ENCODE peak calls at places on chromosomes 1 and 21, in seven cellular contexts. One of them, this sample, is unnamed.

GRCh38 chr1:156786640-156787039 is 19.3 kb downstream of the PRCC start:
- DNase-seq in NCI-H345: no peak
- DNase-seq in AG08396: no peak
- DNase-seq in activated CD4-positive, alpha-beta T cell treated with anti-CD3 and anti-CD28 coated beads, Interleukin-2, amount 10 ng/mL, durations not matched to agents 7 days and 5 days: no peak
- DNase-seq in T-helper 2 cell: no peak
- DNase-seq in HTR-8/SVneo: no peak
- DNase-seq in mesendoderm: no peak
- DNase-seq in this sample: no peak

GRCh38 chr1:36339215-36339614 is 15.8 kb upstream of the EVA1B start:
- DNase-seq in HTR-8/SVneo: no peak
- DNase-seq in AG08396: no peak
- DNase-seq in mesendoderm: no peak
- DNase-seq in activated CD4-positive, alpha-beta T cell treated with anti-CD3 and anti-CD28 coated beads, Interleukin-2, amount 10 ng/mL, durations not matched to agents 7 days and 5 days: no peak
- DNase-seq in T-helper 2 cell: no peak
- DNase-seq in NCI-H345: no peak
- DNase-seq in this sample: no peak

GRCh38 chr1:172704003-172704402 is 45.1 kb downstream of the FASLG start:
- DNase-seq in HTR-8/SVneo: no peak
- DNase-seq in T-helper 2 cell: no peak
- DNase-seq in activated CD4-positive, alpha-beta T cell treated with anti-CD3 and anti-CD28 coated beads, Interleukin-2, amount 10 ng/mL, durations not matched to agents 7 days and 5 days: peak
- DNase-seq in AG08396: no peak
- DNase-seq in NCI-H345: no peak
- DNase-seq in mesendoderm: no peak
- DNase-seq in this sample: no peak

GRCh38 chr1:53104289-53104913 is 38.0 kb downstream of the SLC1A7 start:
- DNase-seq in NCI-H345: no peak
- DNase-seq in HTR-8/SVneo: no peak
- DNase-seq in mesendoderm: peak
- DNase-seq in T-helper 2 cell: no peak
- DNase-seq in activated CD4-positive, alpha-beta T cell treated with anti-CD3 and anti-CD28 coated beads, Interleukin-2, amount 10 ng/mL, durations not matched to agents 7 days and 5 days: no peak
- DNase-seq in AG08396: no peak
- DNase-seq in this sample: peak

GRCh38 chr1:176102243-176102642 is 104.8 kb downstream of the COP1 start:
- DNase-seq in T-helper 2 cell: no peak
- DNase-seq in HTR-8/SVneo: no peak
- DNase-seq in NCI-H345: no peak
- DNase-seq in mesendoderm: peak
- DNase-seq in AG08396: no peak
- DNase-seq in activated CD4-positive, alpha-beta T cell treated with anti-CD3 and anti-CD28 coated beads, Interleukin-2, amount 10 ng/mL, durations not matched to agents 7 days and 5 days: no peak
- DNase-seq in this sample: no peak

GRCh38 chr21:29187939-29188338 is 57.5 kb downstream of the MAP3K7CL start:
- DNase-seq in AG08396: peak
- DNase-seq in mesendoderm: no peak
- DNase-seq in NCI-H345: no peak
- DNase-seq in activated CD4-positive, alpha-beta T cell treated with anti-CD3 and anti-CD28 coated beads, Interleukin-2, amount 10 ng/mL, durations not matched to agents 7 days and 5 days: no peak
- DNase-seq in T-helper 2 cell: no peak
- DNase-seq in HTR-8/SVneo: no peak
- DNase-seq in this sample: no peak

GRCh38 chr1:11521605-11522399 is 42.8 kb downstream of the DISP3 start:
- DNase-seq in NCI-H345: no peak
- DNase-seq in HTR-8/SVneo: no peak
- DNase-seq in activated CD4-positive, alpha-beta T cell treated with anti-CD3 and anti-CD28 coated beads, Interleukin-2, amount 10 ng/mL, durations not matched to agents 7 days and 5 days: no peak
- DNase-seq in mesendoderm: no peak
- DNase-seq in T-helper 2 cell: no peak
- DNase-seq in AG08396: no peak
- DNase-seq in this sample: no peak

GRCh38 chr1:47208374-47208850 is 18.6 kb upstream of the PDZK1IP1 start:
- DNase-seq in NCI-H345: no peak
- DNase-seq in activated CD4-positive, alpha-beta T cell treated with anti-CD3 and anti-CD28 coated beads, Interleukin-2, amount 10 ng/mL, durations not matched to agents 7 days and 5 days: no peak
- DNase-seq in AG08396: no peak
- DNase-seq in mesendoderm: no peak
- DNase-seq in T-helper 2 cell: no peak
- DNase-seq in HTR-8/SVneo: no peak
- DNase-seq in this sample: no peak

GRCh38 chr1:219837994-219838294 is 90.4 kb downstream of the SLC30A10 start:
- DNase-seq in mesendoderm: no peak
- DNase-seq in HTR-8/SVneo: no peak
- DNase-seq in activated CD4-positive, alpha-beta T cell treated with anti-CD3 and anti-CD28 coated beads, Interleukin-2, amount 10 ng/mL, durations not matched to agents 7 days and 5 days: no peak
- DNase-seq in AG08396: no peak
- DNase-seq in T-helper 2 cell: no peak
- DNase-seq in NCI-H345: no peak
- DNase-seq in this sample: no peak

GRCh38 chr1:30277415-30277814 is 446.0 kb downstream of the MATN1 start:
- DNase-seq in mesendoderm: no peak
- DNase-seq in HTR-8/SVneo: no peak
- DNase-seq in T-helper 2 cell: no peak
- DNase-seq in activated CD4-positive, alpha-beta T cell treated with anti-CD3 and anti-CD28 coated beads, Interleukin-2, amount 10 ng/mL, durations not matched to agents 7 days and 5 days: no peak
- DNase-seq in NCI-H345: no peak
- DNase-seq in AG08396: no peak
- DNase-seq in this sample: no peak

GRCh38 chr1:224168859-224169380 is 14.1 kb upstream of the DEGS1 start:
- DNase-seq in activated CD4-positive, alpha-beta T cell treated with anti-CD3 and anti-CD28 coated beads, Interleukin-2, amount 10 ng/mL, durations not matched to agents 7 days and 5 days: peak
- DNase-seq in HTR-8/SVneo: no peak
- DNase-seq in AG08396: peak
- DNase-seq in T-helper 2 cell: no peak
- DNase-seq in mesendoderm: no peak
- DNase-seq in NCI-H345: no peak
- DNase-seq in this sample: no peak

This sample was measured in foreskin melanocyte.